ENCODE peak calls at places on chromosomes 4 and X, in nine cellular contexts. One of them, this sample, is unnamed.

GRCh38 chr4:186820371-186820990 is 96.8 kb upstream of the FAT1 start:
- DNase-seq in left kidney: peak
- DNase-seq in HTR-8/SVneo: no peak
- DNase-seq in tibial artery: no peak
- DNase-seq in colonic mucosa: peak
- DNase-seq in SW480: no peak
- DNase-seq in Kasumi-1: no peak
- DNase-seq in activated naive CD8-positive, alpha-beta T cell treated with anti-CD3 and anti-CD28 coated beads for 36 hours: no peak
- DNase-seq in NCI-H2107: no peak
- DNase-seq in this sample: no peak

GRCh38 chr4:7360802-7361201 is 73.9 kb downstream of the PSAPL1 start:
- DNase-seq in left kidney: no peak
- DNase-seq in HTR-8/SVneo: no peak
- DNase-seq in tibial artery: no peak
- DNase-seq in colonic mucosa: no peak
- DNase-seq in SW480: no peak
- DNase-seq in Kasumi-1: no peak
- DNase-seq in activated naive CD8-positive, alpha-beta T cell treated with anti-CD3 and anti-CD28 coated beads for 36 hours: no peak
- DNase-seq in NCI-H2107: no peak
- DNase-seq in this sample: no peak

GRCh38 chr4:48693856-48694574 is 86.1 kb downstream of the FRYL start:
- DNase-seq in left kidney: no peak
- DNase-seq in HTR-8/SVneo: no peak
- DNase-seq in tibial artery: no peak
- DNase-seq in colonic mucosa: no peak
- DNase-seq in SW480: no peak
- DNase-seq in Kasumi-1: no peak
- DNase-seq in activated naive CD8-positive, alpha-beta T cell treated with anti-CD3 and anti-CD28 coated beads for 36 hours: no peak
- DNase-seq in NCI-H2107: no peak
- DNase-seq in this sample: no peak

GRCh38 chr4:187477224-187477623 is 518.3 kb upstream of the ZFP42 start:
- DNase-seq in left kidney: no peak
- DNase-seq in HTR-8/SVneo: no peak
- DNase-seq in tibial artery: no peak
- DNase-seq in colonic mucosa: no peak
- DNase-seq in SW480: no peak
- DNase-seq in Kasumi-1: peak
- DNase-seq in activated naive CD8-positive, alpha-beta T cell treated with anti-CD3 and anti-CD28 coated beads for 36 hours: no peak
- DNase-seq in NCI-H2107: no peak
- DNase-seq in this sample: no peak

GRCh38 chrX:40172169-40172979 is 74.6 kb upstream of the BCOR start:
- DNase-seq in left kidney: peak
- DNase-seq in HTR-8/SVneo: no peak
- DNase-seq in tibial artery: peak
- DNase-seq in colonic mucosa: peak
- DNase-seq in SW480: no peak
- DNase-seq in Kasumi-1: no peak
- DNase-seq in activated naive CD8-positive, alpha-beta T cell treated with anti-CD3 and anti-CD28 coated beads for 36 hours: peak
- DNase-seq in NCI-H2107: no peak
- DNase-seq in this sample: peak

GRCh38 chr4:150591904-150592303 is 10.0 kb downstream of the MAB21L2 start:
- DNase-seq in left kidney: no peak
- DNase-seq in HTR-8/SVneo: no peak
- DNase-seq in tibial artery: no peak
- DNase-seq in colonic mucosa: no peak
- DNase-seq in SW480: no peak
- DNase-seq in Kasumi-1: no peak
- DNase-seq in activated naive CD8-positive, alpha-beta T cell treated with anti-CD3 and anti-CD28 coated beads for 36 hours: no peak
- DNase-seq in NCI-H2107: no peak
- DNase-seq in this sample: no peak

GRCh38 chr4:2792711-2793577 is at the start of gene SH3BP2:
- DNase-seq in left kidney: peak
- DNase-seq in HTR-8/SVneo: peak
- DNase-seq in tibial artery: peak
- DNase-seq in colonic mucosa: peak
- DNase-seq in SW480: no peak
- DNase-seq in Kasumi-1: no peak
- DNase-seq in activated naive CD8-positive, alpha-beta T cell treated with anti-CD3 and anti-CD28 coated beads for 36 hours: peak
- DNase-seq in NCI-H2107: no peak
- DNase-seq in this sample: peak

GRCh38 chr4:101730291-101731117 is 60.0 kb upstream of the BANK1 start:
- DNase-seq in left kidney: peak
- DNase-seq in HTR-8/SVneo: peak
- DNase-seq in tibial artery: peak
- DNase-seq in colonic mucosa: peak
- DNase-seq in SW480: peak
- DNase-seq in Kasumi-1: peak
- DNase-seq in activated naive CD8-positive, alpha-beta T cell treated with anti-CD3 and anti-CD28 coated beads for 36 hours: peak
- DNase-seq in NCI-H2107: peak
- DNase-seq in this sample: peak

GRCh38 chrX:115233497-115234219 is at the start of gene LRCH2:
- DNase-seq in left kidney: peak
- DNase-seq in HTR-8/SVneo: peak
- DNase-seq in tibial artery: peak
- DNase-seq in colonic mucosa: peak
- DNase-seq in SW480: no peak
- DNase-seq in Kasumi-1: no peak
- DNase-seq in activated naive CD8-positive, alpha-beta T cell treated with anti-CD3 and anti-CD28 coated beads for 36 hours: no peak
- DNase-seq in NCI-H2107: no peak
- DNase-seq in this sample: peak

GRCh38 chr4:37601527-37601926 is 84.6 kb downstream of the RELL1 start:
- DNase-seq in left kidney: no peak
- DNase-seq in HTR-8/SVneo: no peak
- DNase-seq in tibial artery: no peak
- DNase-seq in colonic mucosa: peak
- DNase-seq in SW480: no peak
- DNase-seq in Kasumi-1: peak
- DNase-seq in activated naive CD8-positive, alpha-beta T cell treated with anti-CD3 and anti-CD28 coated beads for 36 hours: no peak
- DNase-seq in NCI-H2107: no peak
- DNase-seq in this sample: no peak

GRCh38 chr4:39576268-39576667 is 49.0 kb upstream of the UGDH start:
- DNase-seq in left kidney: no peak
- DNase-seq in HTR-8/SVneo: no peak
- DNase-seq in tibial artery: no peak
- DNase-seq in colonic mucosa: no peak
- DNase-seq in SW480: no peak
- DNase-seq in Kasumi-1: no peak
- DNase-seq in activated naive CD8-positive, alpha-beta T cell treated with anti-CD3 and anti-CD28 coated beads for 36 hours: peak
- DNase-seq in NCI-H2107: no peak
- DNase-seq in this sample: no peak

GRCh38 chr4:10532155-10532554 is 74.9 kb upstream of the ZNF518B start:
- DNase-seq in left kidney: no peak
- DNase-seq in HTR-8/SVneo: no peak
- DNase-seq in tibial artery: no peak
- DNase-seq in colonic mucosa: no peak
- DNase-seq in SW480: no peak
- DNase-seq in Kasumi-1: no peak
- DNase-seq in activated naive CD8-positive, alpha-beta T cell treated with anti-CD3 and anti-CD28 coated beads for 36 hours: no peak
- DNase-seq in NCI-H2107: no peak
- DNase-seq in this sample: no peak

GRCh38 chr4:25308761-25309160 is 3.8 kb upstream of the ZCCHC4 start:
- DNase-seq in left kidney: no peak
- DNase-seq in HTR-8/SVneo: no peak
- DNase-seq in tibial artery: no peak
- DNase-seq in colonic mucosa: no peak
- DNase-seq in SW480: no peak
- DNase-seq in Kasumi-1: no peak
- DNase-seq in activated naive CD8-positive, alpha-beta T cell treated with anti-CD3 and anti-CD28 coated beads for 36 hours: no peak
- DNase-seq in NCI-H2107: no peak
- DNase-seq in this sample: no peak

GRCh38 chr4:78734451-78735003 is 41.6 kb upstream of the BMP2K start:
- DNase-seq in left kidney: no peak
- DNase-seq in HTR-8/SVneo: no peak
- DNase-seq in tibial artery: no peak
- DNase-seq in colonic mucosa: no peak
- DNase-seq in SW480: no peak
- DNase-seq in Kasumi-1: no peak
- DNase-seq in activated naive CD8-positive, alpha-beta T cell treated with anti-CD3 and anti-CD28 coated beads for 36 hours: no peak
- DNase-seq in NCI-H2107: no peak
- DNase-seq in this sample: no peak

GRCh38 chr4:130545596-130545995 is 1449.6 kb downstream of the C4orf33 start:
- DNase-seq in left kidney: no peak
- DNase-seq in HTR-8/SVneo: peak
- DNase-seq in tibial artery: no peak
- DNase-seq in colonic mucosa: no peak
- DNase-seq in SW480: no peak
- DNase-seq in Kasumi-1: no peak
- DNase-seq in activated naive CD8-positive, alpha-beta T cell treated with anti-CD3 and anti-CD28 coated beads for 36 hours: no peak
- DNase-seq in NCI-H2107: no peak
- DNase-seq in this sample: no peak

GRCh38 chrX:101385795-101386541 is at the start of gene BTK:
- DNase-seq in left kidney: no peak
- DNase-seq in HTR-8/SVneo: no peak
- DNase-seq in tibial artery: no peak
- DNase-seq in colonic mucosa: no peak
- DNase-seq in SW480: no peak
- DNase-seq in Kasumi-1: peak
- DNase-seq in activated naive CD8-positive, alpha-beta T cell treated with anti-CD3 and anti-CD28 coated beads for 36 hours: no peak
- DNase-seq in NCI-H2107: no peak
- DNase-seq in this sample: no peak

GRCh38 chrX:108033890-108034289 is 11.0 kb upstream of the VSIG1 start:
- DNase-seq in left kidney: no peak
- DNase-seq in HTR-8/SVneo: no peak
- DNase-seq in tibial artery: no peak
- DNase-seq in colonic mucosa: no peak
- DNase-seq in SW480: no peak
- DNase-seq in Kasumi-1: no peak
- DNase-seq in activated naive CD8-positive, alpha-beta T cell treated with anti-CD3 and anti-CD28 coated beads for 36 hours: no peak
- DNase-seq in NCI-H2107: no peak
- DNase-seq in this sample: no peak

GRCh38 chrX:122572461-122572860 is 611.6 kb upstream of the GRIA3 start:
- DNase-seq in left kidney: no peak
- DNase-seq in HTR-8/SVneo: no peak
- DNase-seq in tibial artery: no peak
- DNase-seq in colonic mucosa: no peak
- DNase-seq in SW480: no peak
- DNase-seq in Kasumi-1: no peak
- DNase-seq in activated naive CD8-positive, alpha-beta T cell treated with anti-CD3 and anti-CD28 coated beads for 36 hours: no peak
- DNase-seq in NCI-H2107: no peak
- DNase-seq in this sample: no peak

GRCh38 chr4:7823416-7823824 is 116.2 kb downstream of the AFAP1 start:
- DNase-seq in left kidney: peak
- DNase-seq in HTR-8/SVneo: no peak
- DNase-seq in tibial artery: peak
- DNase-seq in colonic mucosa: peak
- DNase-seq in SW480: no peak
- DNase-seq in Kasumi-1: no peak
- DNase-seq in activated naive CD8-positive, alpha-beta T cell treated with anti-CD3 and anti-CD28 coated beads for 36 hours: no peak
- DNase-seq in NCI-H2107: no peak
- DNase-seq in this sample: peak

GRCh38 chr4:159366966-159367365 is 264.1 kb downstream of the RAPGEF2 start:
- DNase-seq in left kidney: peak
- DNase-seq in HTR-8/SVneo: peak
- DNase-seq in tibial artery: no peak
- DNase-seq in colonic mucosa: no peak
- DNase-seq in SW480: peak
- DNase-seq in Kasumi-1: no peak
- DNase-seq in activated naive CD8-positive, alpha-beta T cell treated with anti-CD3 and anti-CD28 coated beads for 36 hours: no peak
- DNase-seq in NCI-H2107: no peak
- DNase-seq in this sample: no peak

GRCh38 chr4:158112612-158113011 is 60.2 kb downstream of the GASK1B start:
- DNase-seq in left kidney: peak
- DNase-seq in HTR-8/SVneo: no peak
- DNase-seq in tibial artery: no peak
- DNase-seq in colonic mucosa: no peak
- DNase-seq in SW480: no peak
- DNase-seq in Kasumi-1: peak
- DNase-seq in activated naive CD8-positive, alpha-beta T cell treated with anti-CD3 and anti-CD28 coated beads for 36 hours: no peak
- DNase-seq in NCI-H2107: no peak
- DNase-seq in this sample: no peak

GRCh38 chr4:162853788-162854187 is 312.9 kb downstream of the NAF1 start:
- DNase-seq in left kidney: no peak
- DNase-seq in HTR-8/SVneo: no peak
- DNase-seq in tibial artery: no peak
- DNase-seq in colonic mucosa: no peak
- DNase-seq in SW480: no peak
- DNase-seq in Kasumi-1: no peak
- DNase-seq in activated naive CD8-positive, alpha-beta T cell treated with anti-CD3 and anti-CD28 coated beads for 36 hours: no peak
- DNase-seq in NCI-H2107: no peak
- DNase-seq in this sample: no peak

GRCh38 chr4:113935190-113935589 is 44.3 kb downstream of the ARSJ start:
- DNase-seq in left kidney: no peak
- DNase-seq in HTR-8/SVneo: no peak
- DNase-seq in tibial artery: no peak
- DNase-seq in colonic mucosa: no peak
- DNase-seq in SW480: no peak
- DNase-seq in Kasumi-1: no peak
- DNase-seq in activated naive CD8-positive, alpha-beta T cell treated with anti-CD3 and anti-CD28 coated beads for 36 hours: no peak
- DNase-seq in NCI-H2107: no peak
- DNase-seq in this sample: no peak

GRCh38 chrX:40109288-40110008 is 11.7 kb upstream of the BCOR start:
- DNase-seq in left kidney: peak
- DNase-seq in HTR-8/SVneo: no peak
- DNase-seq in tibial artery: no peak
- DNase-seq in colonic mucosa: peak
- DNase-seq in SW480: peak
- DNase-seq in Kasumi-1: no peak
- DNase-seq in activated naive CD8-positive, alpha-beta T cell treated with anti-CD3 and anti-CD28 coated beads for 36 hours: no peak
- DNase-seq in NCI-H2107: peak
- DNase-seq in this sample: no peak

GRCh38 chrX:118727686-118728339 is 407 bp downstream of the IL13RA1 start:
- DNase-seq in left kidney: peak
- DNase-seq in HTR-8/SVneo: no peak
- DNase-seq in tibial artery: peak
- DNase-seq in colonic mucosa: peak
- DNase-seq in SW480: peak
- DNase-seq in Kasumi-1: no peak
- DNase-seq in activated naive CD8-positive, alpha-beta T cell treated with anti-CD3 and anti-CD28 coated beads for 36 hours: no peak
- DNase-seq in NCI-H2107: peak
- DNase-seq in this sample: no peak

GRCh38 chr4:109559625-109559982 is 442 bp upstream of the MCUB start:
- DNase-seq in left kidney: no peak
- DNase-seq in HTR-8/SVneo: peak
- DNase-seq in tibial artery: no peak
- DNase-seq in colonic mucosa: peak
- DNase-seq in SW480: peak
- DNase-seq in Kasumi-1: no peak
- DNase-seq in activated naive CD8-positive, alpha-beta T cell treated with anti-CD3 and anti-CD28 coated beads for 36 hours: peak
- DNase-seq in NCI-H2107: no peak
- DNase-seq in this sample: no peak

GRCh38 chrX:13891367-13892146 is 74.7 kb upstream of the GPM6B start:
- DNase-seq in left kidney: peak
- DNase-seq in HTR-8/SVneo: no peak
- DNase-seq in tibial artery: no peak
- DNase-seq in colonic mucosa: no peak
- DNase-seq in SW480: no peak
- DNase-seq in Kasumi-1: no peak
- DNase-seq in activated naive CD8-positive, alpha-beta T cell treated with anti-CD3 and anti-CD28 coated beads for 36 hours: no peak
- DNase-seq in NCI-H2107: no peak
- DNase-seq in this sample: no peak

GRCh38 chr4:66555301-66555700 is 885.0 kb upstream of the EPHA5 start:
- DNase-seq in left kidney: no peak
- DNase-seq in HTR-8/SVneo: no peak
- DNase-seq in tibial artery: no peak
- DNase-seq in colonic mucosa: no peak
- DNase-seq in SW480: no peak
- DNase-seq in Kasumi-1: no peak
- DNase-seq in activated naive CD8-positive, alpha-beta T cell treated with anti-CD3 and anti-CD28 coated beads for 36 hours: no peak
- DNase-seq in NCI-H2107: no peak
- DNase-seq in this sample: no peak

GRCh38 chr4:168511780-168512467 is 15.1 kb downstream of the PALLD start:
- DNase-seq in left kidney: no peak
- DNase-seq in HTR-8/SVneo: no peak
- DNase-seq in tibial artery: no peak
- DNase-seq in colonic mucosa: no peak
- DNase-seq in SW480: peak
- DNase-seq in Kasumi-1: no peak
- DNase-seq in activated naive CD8-positive, alpha-beta T cell treated with anti-CD3 and anti-CD28 coated beads for 36 hours: peak
- DNase-seq in NCI-H2107: no peak
- DNase-seq in this sample: no peak

GRCh38 chr4:70722199-70722791 is 531 bp downstream of the RUFY3 start:
- DNase-seq in left kidney: peak
- DNase-seq in HTR-8/SVneo: no peak
- DNase-seq in tibial artery: no peak
- DNase-seq in colonic mucosa: no peak
- DNase-seq in SW480: peak
- DNase-seq in Kasumi-1: no peak
- DNase-seq in activated naive CD8-positive, alpha-beta T cell treated with anti-CD3 and anti-CD28 coated beads for 36 hours: peak
- DNase-seq in NCI-H2107: no peak
- DNase-seq in this sample: no peak

GRCh38 chr4:41881931-41882621 is 53.2 kb upstream of the TMEM33 start:
- DNase-seq in left kidney: peak
- DNase-seq in HTR-8/SVneo: no peak
- DNase-seq in tibial artery: no peak
- DNase-seq in colonic mucosa: no peak
- DNase-seq in SW480: no peak
- DNase-seq in Kasumi-1: no peak
- DNase-seq in activated naive CD8-positive, alpha-beta T cell treated with anti-CD3 and anti-CD28 coated beads for 36 hours: no peak
- DNase-seq in NCI-H2107: no peak
- DNase-seq in this sample: no peak